ENCODE peak calls at places on chromosomes 1 and 21, in eight cellular contexts. N is pancreas, H is ovary, Z is heart right ventricle, U is fibroblast of lung, O is spleen, E is lower lobe of right lung, W is tibial nerve. S is an unnamed sample. For H3K4me1, the result is how much of the 10 kb centered on the place peaks cover.

GRCh38 chr1:60828944-60829343 is 253.4 kb upstream of the NFIA start:
- DNase-seq in N (no peak), H (no peak), Z (no peak), U (no peak), O (no peak), E (no peak), W (no peak), S (no peak)

GRCh38 chr1:235809949-235810348 is 56.8 kb downstream of the LYST start:
- DNase-seq in N (no peak), H (no peak), Z (no peak), U (peak), O (no peak), E (no peak), W (no peak), S (no peak)

GRCh38 chr1:96703186-96703585 is 18.4 kb upstream of the PTBP2 start:
- DNase-seq in N (no peak), H (no peak), Z (no peak), U (peak), O (no peak), E (no peak), W (no peak), S (no peak)

GRCh38 chr21:15617968-15618367 is 111.8 kb upstream of the USP25 start:
- DNase-seq in N (no peak), H (no peak), Z (no peak), U (peak), O (no peak), E (no peak), W (no peak), S (no peak)

GRCh38 chr1:23459338-23459757 is 24.6 kb downstream of the ASAP3 start:
- DNase-seq in N (no peak), H (no peak), Z (no peak), U (no peak), O (no peak), E (no peak), W (no peak), S (no peak)

GRCh38 chr1:116755036-116755435 is 806 bp downstream of the CD2 start:
- DNase-seq in N (no peak), H (no peak), Z (no peak), U (no peak), O (no peak), E (no peak), W (no peak), S (no peak)

GRCh38 chr1:57133686-57134085 is 167.9 kb upstream of the C8B start:
- DNase-seq in N (no peak), H (no peak), Z (no peak), U (no peak), O (no peak), E (no peak), W (no peak), S (no peak)

GRCh38 chr1:113946112-113946511 is 17.0 kb downstream of the HIPK1 start:
- DNase-seq in N (no peak), H (no peak), Z (no peak), U (no peak), O (no peak), E (no peak), W (no peak), S (no peak)

GRCh38 chr1:78274814-78275213 is 216.0 kb upstream of the PTGFR start:
- DNase-seq in N (no peak), H (no peak), Z (no peak), U (peak), O (no peak), E (no peak), W (no peak), S (no peak)

GRCh38 chr1:203038217-203038741 is 12.0 kb downstream of the PPFIA4 start:
- DNase-seq in N (peak), H (no peak), Z (peak), U (peak), O (no peak), E (no peak), W (no peak), S (no peak)

GRCh38 chr21:42918291-42918690 is 7.1 kb downstream of the ERVH48-1 start:
- DNase-seq in N (no peak), H (no peak), Z (no peak), U (no peak), O (no peak), E (no peak), W (no peak), S (no peak)

GRCh38 chr1:29271724-29272123 is 35.4 kb downstream of the PTPRU start:
- DNase-seq in N (peak), H (peak), Z (peak), U (peak), O (no peak), E (peak), W (peak), S (no peak)

GRCh38 chr21:27424601-27425000 is 457.7 kb upstream of the ADAMTS5 start:
- DNase-seq in N (no peak), H (no peak), Z (no peak), U (no peak), O (no peak), E (no peak), W (no peak), S (no peak)

GRCh38 chr1:228984107-228984506 is 248.8 kb downstream of the RHOU start:
- DNase-seq in N (no peak), H (no peak), Z (no peak), U (no peak), O (no peak), E (no peak), W (no peak), S (no peak)

GRCh38 chr1:153985984-153986761 is at the start of gene RAB13:
- DNase-seq in N (peak), H (peak), Z (peak), U (peak), O (peak), E (peak), W (peak), S (no peak)

GRCh38 chr1:44339731-44340130 is 15.3 kb downstream of the ERI3 start:
- DNase-seq in N (no peak), H (no peak), Z (no peak), U (no peak), O (no peak), E (no peak), W (no peak), S (no peak)

GRCh38 chr1:206635080-206635982 is at the start of gene DYRK3:
- DNase-seq in N (peak), H (peak), Z (peak), U (peak), O (peak), E (peak), W (peak), S (peak)

GRCh38 chr1:16215882-16216753 is 3.7 kb upstream of the ARHGEF19 start:
- DNase-seq in N (peak), H (peak), Z (peak), U (peak), O (peak), E (peak), W (peak), S (peak)

GRCh38 chr1:16217061-16217785 is 4.8 kb upstream of the ARHGEF19 start:
- DNase-seq in N (peak), H (peak), Z (peak), U (peak), O (peak), E (peak), W (peak), S (peak)

GRCh38 chr1:16220101-16220500 is 7.6 kb upstream of the ARHGEF19 start:
- DNase-seq in N (no peak), H (no peak), Z (no peak), U (no peak), O (no peak), E (no peak), W (no peak), S (no peak)

GRCh38 chr1:16218674-16219071 is 6.2 kb upstream of the ARHGEF19 start:
- DNase-seq in N (no peak), H (no peak), Z (no peak), U (no peak), O (no peak), E (no peak), W (no peak), S (no peak)

GRCh38 chr1:16218014-16218673 is 5.7 kb upstream of the ARHGEF19 start:
- DNase-seq in N (peak), H (peak), Z (no peak), U (no peak), O (peak), E (no peak), W (no peak), S (no peak)
- H3K27ac ChIP-seq in N (no peak), H (peak), Z (peak), U (no peak), O (peak), E (peak), W (peak), S (no peak)

GRCh38 chr1:47675047-47675675 is 237.3 kb downstream of the FOXD2 start:
- DNase-seq in N (no peak), H (no peak), Z (no peak), U (no peak), O (peak), E (no peak), W (no peak), S (no peak)
- H3K4me1 ChIP-seq in N (under half), H (under half), Z (under half), U (under half), O (under half), E (under half), W (under half), S (under half)

GRCh38 chr1:222384536-222384935 is 163.4 kb downstream of the HHIPL2 start:
- DNase-seq in N (no peak), H (no peak), Z (no peak), U (no peak), O (no peak), E (no peak), W (no peak), S (no peak)

GRCh38 chr1:222385973-222386372 is 161.9 kb downstream of the HHIPL2 start:
- DNase-seq in N (no peak), H (no peak), Z (no peak), U (no peak), O (no peak), E (no peak), W (no peak), S (no peak)

GRCh38 chr1:222385262-222385661 is 162.6 kb downstream of the HHIPL2 start:
- DNase-seq in N (no peak), H (no peak), Z (no peak), U (no peak), O (no peak), E (no peak), W (no peak), S (no peak)

GRCh38 chr1:222390181-222390580 is 157.7 kb downstream of the HHIPL2 start:
- DNase-seq in N (no peak), H (no peak), Z (no peak), U (peak), O (no peak), E (no peak), W (no peak), S (no peak)

GRCh38 chr1:222387020-222387816 is 160.7 kb downstream of the HHIPL2 start:
- DNase-seq in N (no peak), H (no peak), Z (no peak), U (no peak), O (no peak), E (no peak), W (no peak), S (no peak)
- TF ChIP-seq CTCF in N (no peak), H (no peak), Z (no peak), U (no peak), O (no peak), E (no peak), W (no peak), S (no peak)

GRCh38 chr1:200367841-200368534 is 41.8 kb downstream of the ZNF281 start:
- DNase-seq in N (no peak), H (no peak), Z (no peak), U (peak), O (no peak), E (no peak), W (no peak), S (no peak)
- H3K27ac ChIP-seq in N (no peak), H (no peak), Z (peak), U (no peak), O (peak), E (no peak), W (no peak), S (no peak)

DNA sequence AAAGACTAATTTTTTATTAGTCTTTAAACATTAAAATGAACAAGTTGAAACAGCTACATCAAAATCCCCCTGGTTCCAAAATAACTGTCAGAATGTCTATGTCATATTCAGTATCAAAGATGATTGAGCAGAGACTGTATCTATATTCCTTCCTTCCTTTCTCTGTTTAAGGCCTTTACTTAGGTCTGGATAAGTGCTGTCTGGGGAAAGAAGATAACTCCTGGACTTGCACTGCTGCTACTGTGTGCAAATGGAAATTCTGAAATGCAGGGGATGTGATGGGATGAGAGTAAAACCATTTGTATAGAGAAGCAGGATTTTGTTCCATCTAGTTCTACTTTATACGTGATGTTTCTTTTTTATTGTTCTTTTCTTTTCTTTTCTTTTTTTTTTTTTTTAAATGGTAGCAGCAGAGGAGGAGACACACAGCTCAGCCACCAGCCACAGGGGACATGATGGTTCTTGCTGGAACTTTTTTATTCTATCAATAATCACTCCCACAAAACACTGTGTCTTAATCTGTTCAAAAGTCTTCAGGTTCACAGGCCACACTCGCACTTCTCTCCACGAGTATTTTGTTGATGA is 33.6 kb upstream of the FOXE3 start:
- DNase-seq in N (no peak), H (no peak), Z (no peak), U (no peak), O (no peak), E (no peak), W (no peak), S (no peak)
- H3K4me1 ChIP-seq in N (under half), H (under half), Z (under half), U (under half), O (under half), E (under half), W (under half), S (under half)

GRCh38 chr1:192238421-192238820 is 78.4 kb upstream of the RGS21 start:
- DNase-seq in N (no peak), H (no peak), Z (no peak), U (no peak), O (no peak), E (no peak), W (no peak), S (no peak)
- TF ChIP-seq CTCF in N (no peak), H (no peak), Z (no peak), U (no peak), O (no peak), E (no peak), W (no peak), S (no peak)

GRCh38 chr1:208747979-208748378 is 503.8 kb upstream of the PLXNA2 start:
- DNase-seq in N (no peak), H (no peak), Z (no peak), U (no peak), O (no peak), E (no peak), W (no peak), S (no peak)
- H3K27ac ChIP-seq in N (no peak), H (no peak), Z (no peak), U (no peak), O (no peak), E (no peak), W (no peak), S (no peak)

DNA sequence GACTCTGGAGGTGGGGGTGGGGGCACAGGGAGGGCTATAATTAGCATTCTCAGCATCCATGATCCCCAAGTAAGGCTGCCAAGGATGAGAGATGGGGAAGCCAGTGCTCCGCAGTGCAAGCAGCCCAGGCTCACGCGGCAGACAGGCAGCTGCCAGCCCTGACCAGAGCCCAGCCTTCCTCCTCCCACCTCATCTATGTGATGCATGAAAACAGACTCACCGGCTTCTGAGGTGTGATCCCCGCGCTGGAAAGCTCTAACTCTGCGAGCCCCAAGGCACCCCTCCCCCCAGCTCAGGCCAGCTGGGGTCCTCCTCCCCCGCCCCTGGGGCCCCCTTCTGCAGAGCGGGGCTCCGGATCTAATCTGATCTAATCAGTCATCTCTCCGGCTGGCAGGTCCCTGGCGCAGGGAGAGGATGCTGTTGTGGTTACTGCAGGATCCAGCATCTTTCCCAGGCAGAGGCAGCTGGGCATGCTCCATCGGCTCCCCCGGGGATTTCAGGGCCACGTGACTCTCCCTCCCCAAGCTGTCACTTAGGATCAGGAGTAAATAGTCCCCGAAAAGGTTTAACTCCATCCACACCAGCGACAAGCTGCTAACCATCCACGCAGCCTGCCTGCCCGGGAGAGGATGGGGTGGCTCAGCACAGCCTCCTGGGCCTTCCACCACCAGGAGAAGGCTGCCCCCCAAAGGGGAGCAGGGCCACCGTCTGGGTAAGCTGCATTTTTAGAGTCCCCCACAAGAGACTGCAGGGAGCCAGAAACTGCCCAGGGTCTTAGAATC is at the start of gene PLEKHA6:
- DNase-seq in N (no peak), H (peak), Z (peak), U (peak), O (no peak), E (no peak), W (no peak), S (no peak)
- H3K4me1 ChIP-seq in N (under half), H (under half), Z (under half), U (under half), O (under half), E (under half), W (under half), S (under half)

GRCh38 chr1:25837253-25837875 is 17.6 kb downstream of the MTFR1L start:
- DNase-seq in N (no peak), H (no peak), Z (no peak), U (peak), O (no peak), E (no peak), W (no peak), S (no peak)
- TF ChIP-seq CTCF in N (peak), H (no peak), Z (peak), U (peak), O (peak), E (peak), W (no peak), S (no peak)

DNA sequence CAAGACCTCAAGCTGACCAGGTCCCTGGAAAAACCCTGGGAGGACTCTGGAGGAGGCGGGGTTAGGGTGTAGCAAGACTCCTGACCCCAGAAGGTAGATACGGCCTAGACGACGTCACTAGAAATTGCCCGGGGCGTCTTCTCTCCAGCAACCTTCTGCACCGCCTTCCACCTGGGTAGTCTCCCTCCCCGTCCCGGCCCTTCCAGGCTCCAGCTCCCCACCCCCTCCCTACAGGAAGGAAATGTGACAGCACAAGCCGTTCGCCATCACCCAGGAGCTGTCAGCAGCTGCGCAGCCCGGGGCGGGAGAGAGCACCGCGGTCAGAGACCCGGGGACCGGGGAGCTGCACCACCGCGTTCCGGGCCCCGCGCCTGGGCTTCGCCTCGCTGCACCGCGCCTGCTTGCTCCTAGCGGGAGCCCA is 20.0 kb downstream of the SERTAD4 start:
- DNase-seq in N (no peak), H (no peak), Z (peak), U (no peak), O (no peak), E (peak), W (no peak), S (no peak)
- H3K27ac ChIP-seq in N (no peak), H (no peak), Z (peak), U (no peak), O (no peak), E (no peak), W (no peak), S (no peak)